ENCODE peak calls at places on chromosomes 5 and 9, in eight cellular contexts. R is HEK293T; H is HTR-8/SVneo; M is Calu3; I is effector CD4-positive, alpha-beta T cell; L is NCI-H1417; U is stimulated activated naive B cell treated with anti-CD40 and anti-IgM and Interleukin-4, amounts not matched to agents 10 μg/mL and 1 μg/mL and 100 μg/mL, for 72 hours; F is GM06990. K is an unnamed sample.
A peak's percentile ranks its signal among the peaks of the same experiment; 100 is the strongest.

GRCh38 chr9:132006657-132007370 is 72.9 kb downstream of the MED27 start:
- DNase-seq in R (no peak), H (no peak), M (no peak), I (no peak), L (peak; percentile 61), U (no peak), F (peak; percentile 44), K (peak; percentile 39)

GRCh38 chr9:136021891-136022681 is 60.9 kb upstream of the UBAC1 start:
- DNase-seq in R (no peak), H (no peak), M (no peak), I (no peak), L (no peak), U (no peak), F (no peak), K (no peak)

GRCh38 chr9:96655198-96655851 is at the start of gene PRXL2C:
- DNase-seq in R (peak; percentile 68), H (peak; percentile 52), M (peak; percentile 66), I (peak; percentile 78), L (peak; percentile 45), U (peak; percentile 68), F (peak; percentile 79), K (peak; percentile 81)

GRCh38 chr5:101687630-101688029 is 608.5 kb downstream of the SLCO4C1 start:
- DNase-seq in R (no peak), H (no peak), M (no peak), I (no peak), L (no peak), U (no peak), F (no peak), K (no peak)

GRCh38 chr9:3043369-3043768 is 199.5 kb upstream of the PUM3 start:
- DNase-seq in R (no peak), H (peak; percentile 9), M (no peak), I (no peak), L (no peak), U (no peak), F (no peak), K (no peak)

GRCh38 chr9:7961076-7961475 is 161.5 kb upstream of the DMAC1 start:
- DNase-seq in R (no peak), H (no peak), M (no peak), I (no peak), L (no peak), U (no peak), F (no peak), K (no peak)

GRCh38 chr5:125717209-125717608 is 706.0 kb upstream of the GRAMD2B start:
- DNase-seq in R (no peak), H (peak; percentile 5), M (peak; percentile 26), I (no peak), L (no peak), U (no peak), F (no peak), K (peak; percentile 80)

GRCh38 chr5:88060194-88060593 is 208.5 kb downstream of the TMEM161B start:
- DNase-seq in R (no peak), H (no peak), M (no peak), I (no peak), L (no peak), U (no peak), F (no peak), K (no peak)

GRCh38 chr5:122311888-122312669 is at the start of gene SNCAIP:
- DNase-seq in R (peak; percentile 57), H (no peak), M (peak; percentile 60), I (no peak), L (peak; percentile 46), U (no peak), F (peak; percentile 50), K (peak; percentile 28)

GRCh38 chr5:180075703-180076102 is 4.1 kb upstream of the RNF130 start:
- DNase-seq in R (no peak), H (no peak), M (no peak), I (no peak), L (no peak), U (no peak), F (no peak), K (no peak)

GRCh38 chr5:163509288-163510040 is 4.0 kb downstream of the MAT2B start:
- DNase-seq in R (peak; percentile 16), H (no peak), M (peak; percentile 26), I (no peak), L (no peak), U (no peak), F (no peak), K (no peak)

GRCh38 chr9:124774131-124774978 is 2.6 kb upstream of the OLFML2A start:
- DNase-seq in R (peak; percentile 78), H (peak; percentile 77), M (peak; percentile 83), I (peak; percentile 76), L (peak; percentile 58), U (peak; percentile 61), F (peak; percentile 65), K (peak; percentile 72)

GRCh38 chr5:137858954-137859353 is 8.7 kb upstream of the MYOT start:
- DNase-seq in R (no peak), H (no peak), M (no peak), I (no peak), L (no peak), U (no peak), F (no peak), K (no peak)

GRCh38 chr9:81737871-81738507 is 48.6 kb upstream of the TLE1 start:
- DNase-seq in R (no peak), H (peak; percentile 27), M (peak; percentile 68), I (no peak), L (no peak), U (no peak), F (no peak), K (peak; percentile 87)

GRCh38 chr5:124451721-124452383 is 294.6 kb downstream of the ZNF608 start:
- DNase-seq in R (no peak), H (no peak), M (no peak), I (no peak), L (no peak), U (no peak), F (no peak), K (no peak)

GRCh38 chr5:113119271-113119924 is 142.8 kb downstream of the DCP2 start:
- DNase-seq in R (no peak), H (no peak), M (no peak), I (no peak), L (no peak), U (no peak), F (no peak), K (no peak)

GRCh38 chr5:143506881-143507552 is 103.5 kb upstream of the NR3C1 start:
- DNase-seq in R (no peak), H (peak; percentile 62), M (peak; percentile 64), I (no peak), L (no peak), U (no peak), F (no peak), K (peak; percentile 74)

GRCh38 chr9:104085538-104085937 is 8.6 kb upstream of the SMC2 start:
- DNase-seq in R (no peak), H (no peak), M (no peak), I (no peak), L (no peak), U (no peak), F (no peak), K (no peak)

GRCh38 chr5:126917918-126918623 is 112.3 kb downstream of the MARCHF3 start:
- DNase-seq in R (peak; percentile 27), H (no peak), M (peak; percentile 67), I (no peak), L (peak; percentile 90), U (no peak), F (no peak), K (peak; percentile 9)

GRCh38 chr5:10140195-10140973 is 109.3 kb downstream of the ATPSCKMT start:
- DNase-seq in R (no peak), H (peak; percentile 37), M (peak; percentile 12), I (no peak), L (no peak), U (no peak), F (no peak), K (peak; percentile 17)

GRCh38 chr5:135834639-135835529 is at the start of gene SLC25A48:
- DNase-seq in R (peak; percentile 85), H (peak; percentile 78), M (peak; percentile 78), I (no peak), L (peak; percentile 56), U (peak; percentile 17), F (peak; percentile 40), K (no peak)

GRCh38 chr5:81950996-81951395 is 20.8 kb upstream of the ATG10 start:
- DNase-seq in R (no peak), H (no peak), M (no peak), I (no peak), L (no peak), U (no peak), F (no peak), K (no peak)

GRCh38 chr5:137613554-137614265 is 114.6 kb upstream of the SPOCK1 start:
- DNase-seq in R (no peak), H (no peak), M (no peak), I (no peak), L (no peak), U (no peak), F (no peak), K (no peak)

GRCh38 chr5:7078901-7079300 is 317.0 kb upstream of the ADCY2 start:
- DNase-seq in R (no peak), H (no peak), M (no peak), I (no peak), L (peak; percentile 38), U (no peak), F (no peak), K (no peak)

GRCh38 chr9:111597852-111598729 is 1.4 kb downstream of the PTGR1 start:
- DNase-seq in R (peak; percentile 27), H (peak; percentile 62), M (peak; percentile 60), I (peak; percentile 53), L (peak; percentile 17), U (peak; percentile 15), F (peak; percentile 52), K (peak; percentile 52)

GRCh38 chr9:137534256-137535119 is 15.7 kb downstream of the PNPLA7 start:
- DNase-seq in R (peak; percentile 69), H (peak; percentile 63), M (peak; percentile 35), I (no peak), L (peak; percentile 64), U (no peak), F (no peak), K (peak; percentile 57)

GRCh38 chr5:61884242-61884855 is 421.7 kb upstream of the KIF2A start:
- DNase-seq in R (no peak), H (no peak), M (no peak), I (no peak), L (no peak), U (no peak), F (no peak), K (no peak)

GRCh38 chr9:125447202-125447802 is 185.7 kb downstream of the GAPVD1 start:
- DNase-seq in R (no peak), H (no peak), M (no peak), I (no peak), L (no peak), U (no peak), F (no peak), K (no peak)

GRCh38 chr5:66440202-66440680 is 156.0 kb upstream of the MAST4 start:
- DNase-seq in R (no peak), H (no peak), M (no peak), I (no peak), L (no peak), U (peak; percentile 41), F (peak; percentile 32), K (peak; percentile 7)

GRCh38 chr5:9557696-9558095 is 11.8 kb upstream of the SEMA5A start:
- DNase-seq in R (no peak), H (peak; percentile 72), M (no peak), I (no peak), L (no peak), U (no peak), F (no peak), K (no peak)

GRCh38 chr5:31382051-31382878 is 149.6 kb downstream of the DROSHA start:
- DNase-seq in R (no peak), H (no peak), M (no peak), I (no peak), L (no peak), U (no peak), F (no peak), K (no peak)

K was measured in RPMI7951.